ENCODE peak calls at places on chromosome 6, in ten cellular contexts. One of them, this sample, is unnamed.

GRCh38 chr6:47197672-47198640 is 111.7 kb downstream of the TNFRSF21 start:
- DNase-seq in tibial nerve: no peak
- DNase-seq in breast epithelium: no peak
- DNase-seq in heart left ventricle: no peak
- DNase-seq in Panc1: no peak
- DNase-seq in colonic mucosa: no peak
- DNase-seq in sigmoid colon: no peak
- DNase-seq in heart right ventricle: no peak
- DNase-seq in keratinocyte: no peak
- DNase-seq in lower lobe of right lung: no peak
- DNase-seq in this sample: no peak

GRCh38 chr6:152240436-152240835 is 396.7 kb downstream of the SYNE1 start:
- DNase-seq in breast epithelium: no peak
- DNase-seq in tibial nerve: no peak
- DNase-seq in heart left ventricle: no peak
- DNase-seq in sigmoid colon: no peak
- DNase-seq in lower lobe of right lung: no peak
- DNase-seq in keratinocyte: no peak
- DNase-seq in colonic mucosa: no peak
- DNase-seq in heart right ventricle: no peak
- DNase-seq in Panc1: no peak
- DNase-seq in this sample: no peak

GRCh38 chr6:21953831-21954801 is 342.7 kb downstream of the PRL start:
- DNase-seq in breast epithelium: no peak
- DNase-seq in Panc1: no peak
- DNase-seq in sigmoid colon: no peak
- DNase-seq in keratinocyte: no peak
- DNase-seq in lower lobe of right lung: no peak
- DNase-seq in tibial nerve: no peak
- DNase-seq in colonic mucosa: peak; percentile 60
- DNase-seq in heart left ventricle: peak; percentile 22
- DNase-seq in heart right ventricle: peak; percentile 37
- DNase-seq in this sample: no peak

GRCh38 chr6:132300323-132300949 is 100.8 kb downstream of the MOXD1 start:
- DNase-seq in sigmoid colon: no peak
- DNase-seq in tibial nerve: no peak
- DNase-seq in lower lobe of right lung: no peak
- DNase-seq in colonic mucosa: peak; percentile 29
- DNase-seq in heart right ventricle: peak; percentile 22
- DNase-seq in heart left ventricle: no peak
- DNase-seq in breast epithelium: no peak
- DNase-seq in keratinocyte: no peak
- DNase-seq in Panc1: peak; percentile 20
- DNase-seq in this sample: no peak

GRCh38 chr6:54426995-54427394 is 118.8 kb downstream of the TINAG start:
- DNase-seq in heart right ventricle: no peak
- DNase-seq in Panc1: no peak
- DNase-seq in breast epithelium: no peak
- DNase-seq in lower lobe of right lung: no peak
- DNase-seq in sigmoid colon: no peak
- DNase-seq in heart left ventricle: no peak
- DNase-seq in keratinocyte: no peak
- DNase-seq in tibial nerve: no peak
- DNase-seq in colonic mucosa: no peak
- DNase-seq in this sample: no peak

GRCh38 chr6:122772724-122773123 is 6.8 kb upstream of the FABP7 start:
- DNase-seq in colonic mucosa: no peak
- DNase-seq in heart right ventricle: no peak
- DNase-seq in tibial nerve: no peak
- DNase-seq in sigmoid colon: no peak
- DNase-seq in Panc1: no peak
- DNase-seq in heart left ventricle: no peak
- DNase-seq in keratinocyte: peak; percentile 42
- DNase-seq in breast epithelium: no peak
- DNase-seq in lower lobe of right lung: no peak
- DNase-seq in this sample: no peak

GRCh38 chr6:148984516-148985056 is 237.8 kb downstream of the UST start:
- DNase-seq in tibial nerve: no peak
- DNase-seq in Panc1: no peak
- DNase-seq in sigmoid colon: no peak
- DNase-seq in colonic mucosa: no peak
- DNase-seq in lower lobe of right lung: no peak
- DNase-seq in heart right ventricle: no peak
- DNase-seq in heart left ventricle: no peak
- DNase-seq in keratinocyte: no peak
- DNase-seq in breast epithelium: no peak
- DNase-seq in this sample: no peak

GRCh38 chr6:145031001-145031400 is 704.3 kb downstream of the EPM2A start:
- DNase-seq in breast epithelium: no peak
- DNase-seq in lower lobe of right lung: no peak
- DNase-seq in tibial nerve: no peak
- DNase-seq in heart left ventricle: no peak
- DNase-seq in keratinocyte: no peak
- DNase-seq in sigmoid colon: no peak
- DNase-seq in Panc1: no peak
- DNase-seq in heart right ventricle: no peak
- DNase-seq in colonic mucosa: no peak
- DNase-seq in this sample: no peak

DNA sequence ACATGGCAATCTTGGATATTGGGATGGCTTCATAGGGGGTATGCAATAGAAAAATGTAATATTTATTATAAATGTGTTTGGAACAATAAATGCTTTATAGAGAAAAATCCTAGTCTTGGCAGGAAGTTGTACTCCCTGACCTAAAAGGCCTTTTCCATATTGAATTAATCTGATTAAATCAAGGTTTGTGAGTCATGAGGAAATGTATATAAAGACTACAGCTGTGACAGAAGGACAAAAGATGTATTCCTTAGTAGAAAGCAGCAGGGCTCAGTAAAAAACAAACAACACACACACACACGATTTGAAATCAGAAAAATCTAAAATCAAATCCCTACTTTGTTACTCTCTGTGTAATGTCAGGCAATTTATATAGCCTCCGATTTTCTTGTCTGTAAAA is 272.4 kb downstream of the CD109 start:
- DNase-seq in Panc1: no peak
- DNase-seq in keratinocyte: no peak
- DNase-seq in heart left ventricle: no peak
- DNase-seq in colonic mucosa: no peak
- DNase-seq in tibial nerve: no peak
- DNase-seq in heart right ventricle: no peak
- DNase-seq in breast epithelium: no peak
- DNase-seq in lower lobe of right lung: no peak
- DNase-seq in sigmoid colon: no peak
- DNase-seq in this sample: no peak
- H3K27ac ChIP-seq in Panc1: no peak overlapping the region
- H3K27ac ChIP-seq in keratinocyte: no peak overlapping the region
- H3K27ac ChIP-seq in heart left ventricle: no peak overlapping the region
- H3K27ac ChIP-seq in colonic mucosa: no peak overlapping the region
- H3K27ac ChIP-seq in tibial nerve: no peak overlapping the region
- H3K27ac ChIP-seq in heart right ventricle: no peak overlapping the region
- H3K27ac ChIP-seq in breast epithelium: no peak overlapping the region
- H3K27ac ChIP-seq in lower lobe of right lung: no peak overlapping the region
- H3K27ac ChIP-seq in sigmoid colon: no peak overlapping the region
- H3K27ac ChIP-seq in this sample: no peak overlapping the region

GRCh38 chr6:105675715-105676397 is 273.0 kb upstream of the PREP start:
- DNase-seq in breast epithelium: no peak
- DNase-seq in lower lobe of right lung: no peak
- DNase-seq in tibial nerve: no peak
- DNase-seq in heart left ventricle: no peak
- DNase-seq in heart right ventricle: no peak
- DNase-seq in colonic mucosa: no peak
- DNase-seq in sigmoid colon: no peak
- DNase-seq in keratinocyte: peak; percentile 42
- DNase-seq in Panc1: peak; percentile 36
- DNase-seq in this sample: no peak
- H3K27ac ChIP-seq in breast epithelium: no peak overlapping the region
- H3K27ac ChIP-seq in lower lobe of right lung: no peak overlapping the region
- H3K27ac ChIP-seq in tibial nerve: no peak overlapping the region
- H3K27ac ChIP-seq in heart left ventricle: no peak overlapping the region
- H3K27ac ChIP-seq in heart right ventricle: no peak overlapping the region
- H3K27ac ChIP-seq in colonic mucosa: no peak overlapping the region
- H3K27ac ChIP-seq in sigmoid colon: no peak overlapping the region
- H3K27ac ChIP-seq in keratinocyte: peak overlapping the region; percentile 33
- H3K27ac ChIP-seq in Panc1: peak overlapping the region; percentile 11
- H3K27ac ChIP-seq in this sample: no peak overlapping the region

GRCh38 chr6:24494726-24495515 is at the start of gene ALDH5A1:
- DNase-seq in heart left ventricle: peak; percentile 81
- DNase-seq in breast epithelium: peak; percentile 37
- DNase-seq in Panc1: no peak
- DNase-seq in sigmoid colon: peak; percentile 77
- DNase-seq in lower lobe of right lung: peak; percentile 82
- DNase-seq in keratinocyte: no peak
- DNase-seq in colonic mucosa: peak; percentile 77
- DNase-seq in tibial nerve: peak; percentile 25
- DNase-seq in heart right ventricle: peak; percentile 81
- DNase-seq in this sample: peak; percentile 85
- H3K27ac ChIP-seq in heart left ventricle: peak within 1 kb of the TSS; percentile 92
- H3K27ac ChIP-seq in breast epithelium: peak within 1 kb of the TSS; percentile 67
- H3K27ac ChIP-seq in Panc1: no peak within 1 kb of the TSS
- H3K27ac ChIP-seq in sigmoid colon: peak within 1 kb of the TSS; percentile 82
- H3K27ac ChIP-seq in lower lobe of right lung: peak within 1 kb of the TSS; percentile 84
- H3K27ac ChIP-seq in keratinocyte: no peak within 1 kb of the TSS
- H3K27ac ChIP-seq in colonic mucosa: peak within 1 kb of the TSS; percentile 57
- H3K27ac ChIP-seq in tibial nerve: peak within 1 kb of the TSS; percentile 88
- H3K27ac ChIP-seq in heart right ventricle: peak within 1 kb of the TSS; percentile 74
- H3K27ac ChIP-seq in this sample: peak within 1 kb of the TSS; percentile 7

DNA sequence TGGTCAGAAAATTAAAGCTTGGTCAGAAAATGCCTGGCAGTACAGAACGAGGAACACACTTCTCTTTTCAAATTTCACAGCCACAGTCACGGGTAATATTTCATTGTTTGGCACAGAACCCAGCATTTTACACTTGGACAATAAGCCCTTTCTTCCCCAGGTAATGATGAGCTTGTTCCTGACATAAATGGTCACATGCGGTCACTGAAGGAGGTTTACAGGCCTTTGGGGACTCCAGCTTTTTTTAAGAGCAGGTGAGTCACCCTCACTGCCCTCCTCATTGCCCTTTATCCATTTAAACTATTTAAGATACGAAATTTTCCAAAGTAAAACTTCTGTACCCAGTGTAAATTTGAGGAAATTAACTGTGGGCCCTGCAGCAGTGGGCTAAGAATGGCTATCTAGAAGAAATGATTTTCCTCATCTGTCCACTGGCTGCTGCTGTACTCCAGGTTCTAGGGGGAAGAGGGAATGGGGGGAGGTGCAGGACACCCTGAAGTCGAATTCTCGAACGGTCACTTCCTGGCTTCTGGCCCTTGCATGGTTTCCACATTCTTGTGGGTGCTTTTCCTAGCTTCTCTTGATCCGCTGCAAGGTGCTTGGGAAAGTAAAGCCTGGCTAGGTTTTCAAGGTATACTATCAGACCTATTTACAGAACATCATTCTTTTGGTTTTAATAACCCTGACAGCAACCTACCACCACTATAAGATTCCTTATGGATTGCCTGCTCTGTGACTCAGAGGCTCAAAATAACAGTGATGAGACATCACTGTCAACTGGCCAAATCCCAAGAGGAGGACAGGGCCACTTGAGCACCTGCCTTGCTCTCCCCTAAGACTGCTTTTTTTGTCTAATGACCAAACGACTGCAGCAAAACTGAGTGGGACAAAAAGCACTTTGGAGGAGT is 75.8 kb downstream of the PREP start:
- DNase-seq in sigmoid colon: no peak
- DNase-seq in colonic mucosa: no peak
- DNase-seq in tibial nerve: no peak
- DNase-seq in lower lobe of right lung: no peak
- DNase-seq in breast epithelium: peak; percentile 71
- DNase-seq in keratinocyte: no peak
- DNase-seq in Panc1: peak; percentile 66
- DNase-seq in heart right ventricle: peak; percentile 32
- DNase-seq in heart left ventricle: no peak
- DNase-seq in this sample: no peak
- H3K27ac ChIP-seq in sigmoid colon: no peak overlapping the region
- H3K27ac ChIP-seq in colonic mucosa: peak overlapping the region; percentile 18
- H3K27ac ChIP-seq in tibial nerve: peak overlapping the region; percentile 52
- H3K27ac ChIP-seq in lower lobe of right lung: no peak overlapping the region
- H3K27ac ChIP-seq in breast epithelium: peak overlapping the region; percentile 82
- H3K27ac ChIP-seq in keratinocyte: no peak overlapping the region
- H3K27ac ChIP-seq in Panc1: peak overlapping the region; percentile 1
- H3K27ac ChIP-seq in heart right ventricle: peak overlapping the region; percentile 36
- H3K27ac ChIP-seq in heart left ventricle: peak overlapping the region; percentile 46
- H3K27ac ChIP-seq in this sample: no peak overlapping the region

GRCh38 chr6:11322252-11322885 is 89.9 kb upstream of the NEDD9 start:
- DNase-seq in heart left ventricle: no peak
- DNase-seq in tibial nerve: no peak
- DNase-seq in colonic mucosa: no peak
- DNase-seq in sigmoid colon: no peak
- DNase-seq in Panc1: no peak
- DNase-seq in keratinocyte: no peak
- DNase-seq in heart right ventricle: no peak
- DNase-seq in lower lobe of right lung: no peak
- DNase-seq in breast epithelium: no peak
- DNase-seq in this sample: no peak
- H3K27ac ChIP-seq in heart left ventricle: no peak overlapping the region
- H3K27ac ChIP-seq in tibial nerve: no peak overlapping the region
- H3K27ac ChIP-seq in colonic mucosa: no peak overlapping the region
- H3K27ac ChIP-seq in sigmoid colon: no peak overlapping the region
- H3K27ac ChIP-seq in Panc1: no peak overlapping the region
- H3K27ac ChIP-seq in keratinocyte: no peak overlapping the region
- H3K27ac ChIP-seq in heart right ventricle: no peak overlapping the region
- H3K27ac ChIP-seq in lower lobe of right lung: no peak overlapping the region
- H3K27ac ChIP-seq in breast epithelium: no peak overlapping the region
- H3K27ac ChIP-seq in this sample: no peak overlapping the region

GRCh38 chr6:63635165-63635562 is 438 bp upstream of the PHF3 start:
- DNase-seq in sigmoid colon: no peak
- DNase-seq in breast epithelium: no peak
- DNase-seq in tibial nerve: no peak
- DNase-seq in colonic mucosa: no peak
- DNase-seq in heart left ventricle: no peak
- DNase-seq in keratinocyte: no peak
- DNase-seq in lower lobe of right lung: no peak
- DNase-seq in heart right ventricle: peak; percentile 5
- DNase-seq in Panc1: no peak
- DNase-seq in this sample: no peak
- H3K27ac ChIP-seq in sigmoid colon: peak overlapping the region; percentile 96
- H3K27ac ChIP-seq in breast epithelium: peak overlapping the region; percentile 99
- H3K27ac ChIP-seq in tibial nerve: peak overlapping the region; percentile 98
- H3K27ac ChIP-seq in colonic mucosa: peak overlapping the region; percentile 97
- H3K27ac ChIP-seq in heart left ventricle: peak overlapping the region; percentile 98
- H3K27ac ChIP-seq in keratinocyte: no peak overlapping the region
- H3K27ac ChIP-seq in lower lobe of right lung: peak overlapping the region; percentile 94
- H3K27ac ChIP-seq in heart right ventricle: peak overlapping the region; percentile 95
- H3K27ac ChIP-seq in Panc1: peak overlapping the region; percentile 72
- H3K27ac ChIP-seq in this sample: peak overlapping the region; percentile 93

GRCh38 chr6:24148154-24148570 is 22.1 kb downstream of the NRSN1 start:
- DNase-seq in heart left ventricle: no peak
- DNase-seq in heart right ventricle: no peak
- DNase-seq in colonic mucosa: no peak
- DNase-seq in Panc1: no peak
- DNase-seq in tibial nerve: no peak
- DNase-seq in sigmoid colon: no peak
- DNase-seq in keratinocyte: no peak
- DNase-seq in breast epithelium: no peak
- DNase-seq in lower lobe of right lung: no peak
- DNase-seq in this sample: no peak
- H3K27ac ChIP-seq in heart left ventricle: no peak overlapping the region
- H3K27ac ChIP-seq in heart right ventricle: no peak overlapping the region
- H3K27ac ChIP-seq in colonic mucosa: no peak overlapping the region
- H3K27ac ChIP-seq in Panc1: no peak overlapping the region
- H3K27ac ChIP-seq in tibial nerve: no peak overlapping the region
- H3K27ac ChIP-seq in sigmoid colon: no peak overlapping the region
- H3K27ac ChIP-seq in keratinocyte: no peak overlapping the region
- H3K27ac ChIP-seq in breast epithelium: no peak overlapping the region
- H3K27ac ChIP-seq in lower lobe of right lung: no peak overlapping the region
- H3K27ac ChIP-seq in this sample: no peak overlapping the region

This sample was measured in CD8-positive, alpha-beta memory T cell.